ENCODE peak calls at places on chromosomes 12 and 14, in five cellular contexts. C is fibroblast of lung; U is skeletal muscle cell; J is effector memory CD4-positive, alpha-beta T cell; M is lung. R is an unnamed sample.

GRCh38 chr12:71725011-71725410 is 29.7 kb upstream of the RAB21 start:
- DNase-seq in C (peak; percentile 15), U (no peak), J (no peak), M (no peak), R (no peak)

GRCh38 chr14:23321572-23322547 is 603 bp downstream of the PABPN1 start:
- DNase-seq in C (peak; percentile 41), U (no peak), J (peak; percentile 9), M (no peak), R (peak; percentile 46)

GRCh38 chr12:25276199-25276937 is 25.6 kb upstream of the KRAS start:
- DNase-seq in C (peak; percentile 91), U (peak; percentile 86), J (no peak), M (peak; percentile 32), R (peak; percentile 93)

GRCh38 chr12:131783915-131784541 is 44.2 kb upstream of the MMP17 start:
- DNase-seq in C (peak; percentile 82), U (peak; percentile 37), J (no peak), M (no peak), R (peak; percentile 87)

GRCh38 chr12:57889541-57889989 is 43.0 kb upstream of the CTDSP2 start:
- DNase-seq in C (peak; percentile 99), U (peak; percentile 90), J (no peak), M (peak; percentile 71), R (peak; percentile 25)

GRCh38 chr12:46724020-46724419 is 101.8 kb downstream of the SLC38A4 start:
- DNase-seq in C (no peak), U (no peak), J (no peak), M (no peak), R (no peak)

GRCh38 chr12:98830657-98831056 is 185.6 kb downstream of the APAF1 start:
- DNase-seq in C (no peak), U (no peak), J (no peak), M (no peak), R (no peak)

GRCh38 chr14:61701946-61702345 is 6.6 kb downstream of the HIF1A start:
- DNase-seq in C (no peak), U (no peak), J (no peak), M (no peak), R (no peak)

GRCh38 chr14:101360045-101360931 is 201.0 kb upstream of the DIO3 start:
- DNase-seq in C (peak; percentile 85), U (no peak), J (no peak), M (no peak), R (no peak)

GRCh38 chr14:56212541-56212940 is 94.3 kb downstream of the PELI2 start:
- DNase-seq in C (no peak), U (no peak), J (no peak), M (no peak), R (no peak)

GRCh38 chr12:76030378-76031080 is 1.0 kb downstream of the PHLDA1 start:
- DNase-seq in C (peak; percentile 66), U (no peak), J (peak; percentile 34), M (no peak), R (peak; percentile 30)

GRCh38 chr12:123948401-123949117 is 24.1 kb downstream of the CCDC92 start:
- DNase-seq in C (no peak), U (no peak), J (no peak), M (no peak), R (no peak)

GRCh38 chr12:62882140-62882539 is 52.8 kb downstream of the PPM1H start:
- DNase-seq in C (no peak), U (no peak), J (no peak), M (no peak), R (no peak)

GRCh38 chr12:30972035-30972434 is 45.5 kb downstream of the TSPAN11 start:
- DNase-seq in C (no peak), U (no peak), J (no peak), M (no peak), R (no peak)

GRCh38 chr12:26187429-26187828 is 7.9 kb upstream of the SSPN start:
- DNase-seq in C (no peak), U (no peak), J (no peak), M (no peak), R (no peak)

GRCh38 chr12:65826513-65827171 is 2.4 kb downstream of the HMGA2 start:
- DNase-seq in C (peak; percentile 82), U (no peak), J (no peak), M (no peak), R (no peak)

GRCh38 chr14:47675489-47676300 is at the start of gene MDGA2:
- DNase-seq in C (no peak), U (no peak), J (no peak), M (no peak), R (peak; percentile 26)

GRCh38 chr12:28563926-28564325 is 373.7 kb downstream of the CCDC91 start:
- DNase-seq in C (peak; percentile 80), U (peak; percentile 48), J (no peak), M (no peak), R (no peak)

GRCh38 chr12:9331218-9331626 is 123.0 kb upstream of the PZP start:
- DNase-seq in C (peak; percentile 62), U (no peak), J (peak; percentile 54), M (peak; percentile 64), R (peak; percentile 53)

GRCh38 chr12:12365442-12365802 is 8.5 kb downstream of the BORCS5 start:
- DNase-seq in C (no peak), U (no peak), J (no peak), M (no peak), R (no peak)

GRCh38 chr12:46089414-46090162 is 99.2 kb upstream of the SCAF11 start:
- DNase-seq in C (no peak), U (no peak), J (no peak), M (no peak), R (no peak)

GRCh38 chr12:52832960-52833905 is 878 bp downstream of the KRT79 start:
- DNase-seq in C (no peak), U (no peak), J (no peak), M (no peak), R (no peak)

GRCh38 chr14:97709552-97709951 is 912.4 kb downstream of the VRK1 start:
- DNase-seq in C (no peak), U (no peak), J (peak; percentile 20), M (no peak), R (no peak)

GRCh38 chr12:121949643-121950397 is 31.4 kb downstream of the CFAP251 start:
- DNase-seq in C (peak; percentile 87), U (peak; percentile 78), J (no peak), M (no peak), R (peak; percentile 94)

GRCh38 chr14:72747652-72748051 is 146.2 kb downstream of the DPF3 start:
- DNase-seq in C (no peak), U (no peak), J (no peak), M (peak; percentile 3), R (no peak)

GRCh38 chr14:72745991-72746980 is 147.6 kb downstream of the DPF3 start:
- DNase-seq in C (peak; percentile 91), U (peak; percentile 63), J (no peak), M (peak; percentile 24), R (peak; percentile 64)

GRCh38 chr14:72743626-72744025 is 150.3 kb downstream of the DPF3 start:
- DNase-seq in C (no peak), U (no peak), J (no peak), M (peak; percentile 18), R (no peak)

GRCh38 chr14:72744416-72745120 is 149.3 kb downstream of the DPF3 start:
- DNase-seq in C (no peak), U (no peak), J (no peak), M (peak; percentile 21), R (no peak)

GRCh38 chr14:72745546-72745945 is 148.4 kb downstream of the DPF3 start:
- DNase-seq in C (peak; percentile 83), U (peak; percentile 77), J (no peak), M (no peak), R (peak; percentile 80)
- H3K4me3 ChIP-seq in C (no peak overlapping the region), U (no peak overlapping the region), J (no peak overlapping the region), M (no peak overlapping the region), R (no peak overlapping the region)

DNA sequence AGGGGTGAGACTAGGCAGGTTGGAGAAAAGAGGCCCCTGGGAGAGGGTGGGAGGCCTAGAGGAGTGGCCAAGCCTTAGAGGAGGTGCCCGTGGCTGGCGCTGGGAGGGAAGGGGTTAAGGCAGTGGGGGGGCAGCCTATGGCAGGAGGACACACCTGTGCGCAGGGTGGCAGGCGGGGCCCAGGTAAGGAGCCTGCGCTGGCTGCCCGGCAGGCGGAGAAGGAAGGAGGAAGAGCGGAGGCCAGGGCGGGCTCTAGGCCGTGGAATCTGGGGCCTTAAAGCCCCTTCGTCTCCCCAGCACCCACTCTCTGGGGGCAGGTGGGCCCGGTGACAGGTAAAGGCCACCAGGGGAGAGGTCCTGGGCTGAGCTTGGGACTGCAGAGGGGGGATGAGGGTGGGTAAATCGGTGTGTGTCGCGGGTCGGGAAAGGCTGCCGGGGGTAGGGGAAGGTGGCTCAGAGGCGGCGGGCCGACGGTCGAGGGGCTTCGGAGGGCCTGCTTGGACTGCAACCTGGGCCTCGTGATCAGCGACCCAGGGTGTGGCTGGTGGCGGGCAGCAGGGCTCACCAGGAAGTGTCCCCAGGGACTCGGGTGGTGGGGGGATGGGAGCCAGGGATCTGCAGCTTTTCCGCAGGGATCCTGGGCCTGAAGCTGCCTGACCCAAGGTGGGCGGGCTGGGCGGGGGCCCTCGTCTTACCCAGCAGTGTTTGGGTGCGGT is 7.3 kb downstream of the PHB2 start:
- DNase-seq in C (no peak), U (no peak), J (no peak), M (peak; percentile 92), R (no peak)
- H3K4me3 ChIP-seq in C (no peak overlapping the region), U (no peak overlapping the region), J (no peak overlapping the region), M (peak overlapping the region; percentile 50), R (no peak overlapping the region)

GRCh38 chr14:24710403-24711063 is 76.5 kb upstream of the GZMB start:
- DNase-seq in C (peak; percentile 69), U (peak; percentile 19), J (peak; percentile 30), M (peak; percentile 49), R (peak; percentile 47)
- H3K4me3 ChIP-seq in C (no peak overlapping the region), U (peak overlapping the region; percentile 5), J (no peak overlapping the region), M (no peak overlapping the region), R (no peak overlapping the region)

GRCh38 chr12:6310771-6311610 is 509 bp downstream of the PLEKHG6 start:
- DNase-seq in C (no peak), U (no peak), J (no peak), M (no peak), R (no peak)
- H3K4me3 ChIP-seq in C (no peak overlapping the region), U (peak overlapping the region; percentile 15), J (peak overlapping the region; percentile 37), M (no peak overlapping the region), R (peak overlapping the region; percentile 9)

GRCh38 chr12:67827820-67828383 is 161.3 kb upstream of the IFNG-AS1 start:
- DNase-seq in C (peak; percentile 86), U (peak; percentile 87), J (no peak), M (no peak), R (peak; percentile 98)
- H3K4me3 ChIP-seq in C (peak overlapping the region; percentile 20), U (peak overlapping the region; percentile 45), J (no peak overlapping the region), M (no peak overlapping the region), R (peak overlapping the region; percentile 50)

GRCh38 chr12:108635997-108636808 is 2.5 kb upstream of the SELPLG start:
- DNase-seq in C (no peak), U (no peak), J (no peak), M (no peak), R (no peak)
- H3K4me3 ChIP-seq in C (no peak overlapping the region), U (no peak overlapping the region), J (no peak overlapping the region), M (no peak overlapping the region), R (no peak overlapping the region)

R was measured in brain microvascular endothelial cell.